ENCODE peak calls at places on chromosomes 13 and 19, in four cellular contexts. One of them, this sample, is unnamed.

GRCh38 chr19:19420570-19421301 is 15.3 kb downstream of the GATAD2A start:
- DNase-seq in CD8-positive, alpha-beta memory T cell: peak
- DNase-seq in left cardiac atrium: no peak
- DNase-seq in cardiac fibroblast: no peak
- DNase-seq in this sample: no peak

GRCh38 chr19:54461201-54462071 is 2.1 kb downstream of the LENG9 start:
- DNase-seq in CD8-positive, alpha-beta memory T cell: no peak
- DNase-seq in left cardiac atrium: peak
- DNase-seq in cardiac fibroblast: peak
- DNase-seq in this sample: no peak

GRCh38 chr13:110298566-110299321 is 8.2 kb downstream of the COL4A1 start:
- DNase-seq in CD8-positive, alpha-beta memory T cell: no peak
- DNase-seq in left cardiac atrium: peak
- DNase-seq in cardiac fibroblast: peak
- DNase-seq in this sample: no peak

GRCh38 chr13:35496761-35497386 is 20.4 kb upstream of the MAB21L1 start:
- DNase-seq in CD8-positive, alpha-beta memory T cell: no peak
- DNase-seq in left cardiac atrium: no peak
- DNase-seq in cardiac fibroblast: peak
- DNase-seq in this sample: no peak

GRCh38 chr19:30272554-30272953 is 99.6 kb upstream of the ZNF536 start:
- DNase-seq in CD8-positive, alpha-beta memory T cell: no peak
- DNase-seq in left cardiac atrium: no peak
- DNase-seq in cardiac fibroblast: no peak
- DNase-seq in this sample: no peak

GRCh38 chr19:12521996-12522395 is 29.3 kb downstream of the ZNF564 start:
- DNase-seq in CD8-positive, alpha-beta memory T cell: no peak
- DNase-seq in left cardiac atrium: peak
- DNase-seq in cardiac fibroblast: no peak
- DNase-seq in this sample: no peak

GRCh38 chr19:41541990-41542584 is 33.9 kb upstream of the CEACAM21 start:
- DNase-seq in CD8-positive, alpha-beta memory T cell: peak
- DNase-seq in left cardiac atrium: peak
- DNase-seq in cardiac fibroblast: peak
- DNase-seq in this sample: no peak

GRCh38 chr13:113746143-113746525 is 12.9 kb upstream of the TMEM255B start:
- DNase-seq in CD8-positive, alpha-beta memory T cell: no peak
- DNase-seq in left cardiac atrium: no peak
- DNase-seq in cardiac fibroblast: no peak
- DNase-seq in this sample: no peak

GRCh38 chr19:42281175-42282035 is 12.4 kb downstream of the CIC start:
- DNase-seq in CD8-positive, alpha-beta memory T cell: no peak
- DNase-seq in left cardiac atrium: peak
- DNase-seq in cardiac fibroblast: peak
- DNase-seq in this sample: no peak

GRCh38 chr19:34145741-34146202 is 26.5 kb upstream of the LSM14A start:
- DNase-seq in CD8-positive, alpha-beta memory T cell: peak
- DNase-seq in left cardiac atrium: peak
- DNase-seq in cardiac fibroblast: peak
- DNase-seq in this sample: peak

GRCh38 chr13:94435604-94436226 is 43.8 kb downstream of the DCT start:
- DNase-seq in CD8-positive, alpha-beta memory T cell: no peak
- DNase-seq in left cardiac atrium: no peak
- DNase-seq in cardiac fibroblast: peak
- DNase-seq in this sample: no peak

GRCh38 chr13:79455331-79455730 is 25.6 kb upstream of the NDFIP2 start:
- DNase-seq in CD8-positive, alpha-beta memory T cell: no peak
- DNase-seq in left cardiac atrium: no peak
- DNase-seq in cardiac fibroblast: peak
- DNase-seq in this sample: no peak

GRCh38 chr19:5354403-5354802 is 13.8 kb upstream of the PTPRS start:
- DNase-seq in CD8-positive, alpha-beta memory T cell: no peak
- DNase-seq in left cardiac atrium: no peak
- DNase-seq in cardiac fibroblast: peak
- DNase-seq in this sample: no peak

GRCh38 chr19:29528946-29529645 is 3.3 kb downstream of the VSTM2B start:
- DNase-seq in CD8-positive, alpha-beta memory T cell: no peak
- DNase-seq in left cardiac atrium: no peak
- DNase-seq in cardiac fibroblast: no peak
- DNase-seq in this sample: no peak

GRCh38 chr19:3693030-3693925 is 7.0 kb downstream of the PIP5K1C start:
- DNase-seq in CD8-positive, alpha-beta memory T cell: no peak
- DNase-seq in left cardiac atrium: peak
- DNase-seq in cardiac fibroblast: no peak
- DNase-seq in this sample: no peak

GRCh38 chr13:43364210-43365041 is 341.0 kb downstream of the DNAJC15 start:
- DNase-seq in CD8-positive, alpha-beta memory T cell: no peak
- DNase-seq in left cardiac atrium: peak
- DNase-seq in cardiac fibroblast: peak
- DNase-seq in this sample: no peak

GRCh38 chr13:96700657-96701056 is 293.6 kb downstream of the OXGR1 start:
- DNase-seq in CD8-positive, alpha-beta memory T cell: no peak
- DNase-seq in left cardiac atrium: no peak
- DNase-seq in cardiac fibroblast: peak
- DNase-seq in this sample: no peak

GRCh38 chr13:23570099-23570926 is at the start of gene TNFRSF19:
- DNase-seq in CD8-positive, alpha-beta memory T cell: no peak
- DNase-seq in left cardiac atrium: peak
- DNase-seq in cardiac fibroblast: peak
- DNase-seq in this sample: no peak

GRCh38 chr13:31310781-31311180 is 111.0 kb downstream of the B3GLCT start:
- DNase-seq in CD8-positive, alpha-beta memory T cell: no peak
- DNase-seq in left cardiac atrium: peak
- DNase-seq in cardiac fibroblast: no peak
- DNase-seq in this sample: no peak

This sample was measured in GM18507.